ENCODE peak calls at places on chromosomes 5 and 9, in nine cellular contexts. T is astrocyte of the cerebellum; O is HTR-8/SVneo; L is Daoy; Z is MV-4-11; D is iPS DF 19.7; J is cardiac fibroblast; W is K562; E is effector CD4-positive, alpha-beta T cell. G is an unnamed sample.

GRCh38 chr5:177169271-177169670 is 35.7 kb downstream of the NSD1 start:
- DNase-seq in T (no peak), O (no peak), L (no peak), Z (no peak), D (no peak), J (no peak), W (no peak), E (no peak), G (no peak)

GRCh38 chr5:33601881-33602280 is 161.1 kb downstream of the TARS1 start:
- DNase-seq in T (peak), O (no peak), L (no peak), Z (no peak), D (no peak), J (no peak), W (no peak), E (no peak), G (no peak)

GRCh38 chr5:90767710-90768109 is 209.1 kb downstream of the ADGRV1 start:
- DNase-seq in T (no peak), O (no peak), L (no peak), Z (no peak), D (no peak), J (no peak), W (no peak), E (no peak), G (no peak)

GRCh38 chr9:96418920-96419690 is 935 bp upstream of the ZNF367 start:
- DNase-seq in T (no peak), O (peak), L (peak), Z (peak), D (no peak), J (peak), W (peak), E (peak), G (no peak)

GRCh38 chr5:108196276-108196675 is 185.6 kb downstream of the FBXL17 start:
- DNase-seq in T (no peak), O (no peak), L (no peak), Z (no peak), D (no peak), J (no peak), W (no peak), E (no peak), G (no peak)

GRCh38 chr9:121926417-121926816 is 166.7 kb downstream of the TTLL11 start:
- DNase-seq in T (no peak), O (no peak), L (no peak), Z (no peak), D (no peak), J (no peak), W (no peak), E (no peak), G (no peak)

GRCh38 chr5:173327084-173327947 is 898 bp downstream of the STC2 start:
- DNase-seq in T (no peak), O (peak), L (peak), Z (no peak), D (no peak), J (peak), W (peak), E (no peak), G (no peak)

GRCh38 chr9:127796225-127796813 is 6.4 kb upstream of the FPGS start:
- DNase-seq in T (no peak), O (no peak), L (peak), Z (peak), D (no peak), J (peak), W (no peak), E (no peak), G (no peak)

GRCh38 chr9:127574089-127574921 is 37.8 kb upstream of the STXBP1 start:
- DNase-seq in T (no peak), O (peak), L (peak), Z (no peak), D (no peak), J (peak), W (no peak), E (no peak), G (no peak)

GRCh38 chr9:126301985-126302603 is 24.5 kb upstream of the MVB12B start:
- DNase-seq in T (peak), O (peak), L (peak), Z (peak), D (peak), J (peak), W (peak), E (peak), G (no peak)

GRCh38 chr9:18126776-18127175 is 347.2 kb upstream of the ADAMTSL1 start:
- DNase-seq in T (no peak), O (no peak), L (no peak), Z (no peak), D (no peak), J (no peak), W (no peak), E (no peak), G (no peak)

GRCh38 chr5:109529520-109529919 is 119.7 kb upstream of the PJA2 start:
- DNase-seq in T (peak), O (no peak), L (peak), Z (no peak), D (no peak), J (peak), W (no peak), E (no peak), G (no peak)

GRCh38 chr5:157400741-157401140 is 59.3 kb upstream of the NIPAL4 start:
- DNase-seq in T (no peak), O (no peak), L (no peak), Z (no peak), D (no peak), J (no peak), W (no peak), E (no peak), G (no peak)

GRCh38 chr9:109182940-109183798 is 16.1 kb upstream of the FRRS1L start:
- DNase-seq in T (no peak), O (peak), L (peak), Z (no peak), D (no peak), J (peak), W (peak), E (no peak), G (no peak)

GRCh38 chr5:107604990-107605389 is 65.7 kb downstream of the EFNA5 start:
- DNase-seq in T (no peak), O (no peak), L (no peak), Z (peak), D (no peak), J (no peak), W (no peak), E (no peak), G (no peak)

GRCh38 chr5:31119938-31120641 is 73.4 kb upstream of the CDH6 start:
- DNase-seq in T (no peak), O (no peak), L (no peak), Z (peak), D (no peak), J (no peak), W (no peak), E (no peak), G (no peak)

GRCh38 chr5:1130218-1130946 is 18.5 kb upstream of the SLC12A7 start:
- DNase-seq in T (no peak), O (no peak), L (no peak), Z (no peak), D (no peak), J (no peak), W (no peak), E (no peak), G (no peak)

GRCh38 chr5:163756170-163756569 is 250.8 kb downstream of the MAT2B start:
- DNase-seq in T (no peak), O (no peak), L (no peak), Z (no peak), D (no peak), J (no peak), W (no peak), E (no peak), G (no peak)

GRCh38 chr5:87020099-87020934 is 247.4 kb upstream of the RASA1 start:
- DNase-seq in T (no peak), O (peak), L (peak), Z (peak), D (no peak), J (peak), W (no peak), E (no peak), G (no peak)

GRCh38 chr9:224540-225520 is 10.2 kb downstream of the DOCK8 start:
- DNase-seq in T (no peak), O (no peak), L (peak), Z (no peak), D (no peak), J (no peak), W (no peak), E (no peak), G (no peak)

G was measured in brain pericyte.